ENCODE peak calls at places on chromosome 3, in four cellular contexts. One of them, this sample, is unnamed.

GRCh38 chr3:188819939-188820338 is 351.8 kb upstream of the TPRG1 start:
- DNase-seq in IMR-90: peak; percentile 35
- DNase-seq in RWPE2: no peak
- DNase-seq in heart left ventricle: no peak
- DNase-seq in this sample: no peak

GRCh38 chr3:12303532-12303931 is 14.7 kb downstream of the PPARG start:
- DNase-seq in IMR-90: peak; percentile 98
- DNase-seq in RWPE2: no peak
- DNase-seq in heart left ventricle: no peak
- DNase-seq in this sample: no peak

GRCh38 chr3:113623324-113623723 is 73.1 kb downstream of the USF3 start:
- DNase-seq in IMR-90: no peak
- DNase-seq in RWPE2: no peak
- DNase-seq in heart left ventricle: no peak
- DNase-seq in this sample: no peak

GRCh38 chr3:106333911-106334618 is 465.3 kb upstream of the CBLB start:
- DNase-seq in IMR-90: peak; percentile 75
- DNase-seq in RWPE2: no peak
- DNase-seq in heart left ventricle: no peak
- DNase-seq in this sample: no peak

GRCh38 chr3:171960159-171960558 is 79.2 kb upstream of the FNDC3B start:
- DNase-seq in IMR-90: no peak
- DNase-seq in RWPE2: no peak
- DNase-seq in heart left ventricle: no peak
- DNase-seq in this sample: no peak

GRCh38 chr3:187064210-187065115 is 74.8 kb downstream of the RPL39L start:
- DNase-seq in IMR-90: peak; percentile 17
- DNase-seq in RWPE2: no peak
- DNase-seq in heart left ventricle: no peak
- DNase-seq in this sample: no peak

GRCh38 chr3:136728918-136729317 is 23.3 kb downstream of the STAG1 start:
- DNase-seq in IMR-90: peak; percentile 67
- DNase-seq in RWPE2: no peak
- DNase-seq in heart left ventricle: no peak
- DNase-seq in this sample: peak; percentile 83

GRCh38 chr3:29751647-29752263 is 470.9 kb downstream of the RBMS3 start:
- DNase-seq in IMR-90: no peak
- DNase-seq in RWPE2: no peak
- DNase-seq in heart left ventricle: peak; percentile 35
- DNase-seq in this sample: no peak

GRCh38 chr3:189172668-189173419 is 1.1 kb downstream of the TPRG1 start:
- DNase-seq in IMR-90: no peak
- DNase-seq in RWPE2: no peak
- DNase-seq in heart left ventricle: no peak
- DNase-seq in this sample: no peak

GRCh38 chr3:23073721-23074300 is 129.3 kb upstream of the UBE2E2 start:
- DNase-seq in IMR-90: no peak
- DNase-seq in RWPE2: no peak
- DNase-seq in heart left ventricle: no peak
- DNase-seq in this sample: no peak

GRCh38 chr3:39407773-39408492 is 1.4 kb downstream of the RPSA start:
- DNase-seq in IMR-90: peak; percentile 29
- DNase-seq in RWPE2: no peak
- DNase-seq in heart left ventricle: no peak
- DNase-seq in this sample: no peak
- H3K4me3 ChIP-seq in IMR-90: peak overlapping the region; percentile 55
- H3K4me3 ChIP-seq in RWPE2: peak overlapping the region; percentile 90
- H3K4me3 ChIP-seq in heart left ventricle: peak overlapping the region; percentile 79
- H3K4me3 ChIP-seq in this sample: peak overlapping the region; percentile 63

GRCh38 chr3:196178993-196179379 is 32.2 kb downstream of the ZDHHC19 start:
- DNase-seq in IMR-90: no peak
- DNase-seq in RWPE2: no peak
- DNase-seq in heart left ventricle: no peak
- DNase-seq in this sample: no peak

GRCh38 chr3:196180346-196180745 is 30.9 kb downstream of the ZDHHC19 start:
- DNase-seq in IMR-90: no peak
- DNase-seq in RWPE2: no peak
- DNase-seq in heart left ventricle: no peak
- DNase-seq in this sample: no peak

GRCh38 chr3:196177967-196178366 is 33.2 kb downstream of the ZDHHC19 start:
- DNase-seq in IMR-90: no peak
- DNase-seq in RWPE2: no peak
- DNase-seq in heart left ventricle: no peak
- DNase-seq in this sample: no peak

GRCh38 chr3:196181127-196181546 is 30.1 kb downstream of the ZDHHC19 start:
- DNase-seq in IMR-90: no peak
- DNase-seq in RWPE2: no peak
- DNase-seq in heart left ventricle: no peak
- DNase-seq in this sample: no peak

DNA sequence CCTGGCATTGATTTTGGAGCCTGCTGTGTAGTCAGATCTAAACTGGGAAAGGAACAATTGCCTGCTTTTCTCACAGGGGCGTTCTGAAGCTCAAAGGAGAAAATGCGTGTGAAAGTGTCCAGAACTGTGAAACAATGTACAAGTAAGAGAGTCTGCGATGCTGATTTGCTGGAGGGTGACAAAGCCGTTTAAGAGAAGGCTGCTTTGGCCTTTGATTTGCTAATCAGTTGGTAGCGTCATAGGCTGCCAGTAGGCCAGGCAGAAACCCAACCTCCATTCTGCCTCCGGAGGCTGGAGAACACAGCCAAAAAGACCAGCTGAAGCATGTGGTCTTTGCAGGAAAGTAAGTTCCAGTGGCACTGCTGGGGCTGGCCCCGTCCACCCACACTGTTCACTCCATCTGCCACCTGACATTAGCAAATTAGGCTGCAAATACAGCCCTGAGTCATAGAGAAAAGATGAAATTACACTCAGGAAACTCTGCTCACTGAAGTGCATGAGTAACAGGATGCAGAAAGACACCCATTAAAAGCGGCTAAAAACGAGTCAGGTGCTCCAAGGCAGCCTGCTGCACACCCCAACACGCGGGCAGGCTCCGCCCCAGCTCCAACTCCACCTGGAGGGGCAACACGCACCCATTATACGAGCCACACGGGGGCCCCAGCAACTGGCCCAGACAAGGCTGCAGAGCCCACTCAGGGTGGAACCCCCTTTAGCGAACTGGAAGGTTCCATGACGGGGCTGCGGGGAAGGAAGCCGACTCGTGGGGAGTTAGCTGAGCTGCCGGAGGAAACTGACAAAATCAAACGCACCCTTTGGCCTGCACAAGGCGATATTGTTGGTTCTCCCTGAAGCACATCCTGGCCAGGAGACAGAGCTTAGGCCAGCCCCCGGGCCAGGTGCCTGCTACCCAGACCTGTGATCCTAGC is 31.6 kb downstream of the ZDHHC19 start:
- DNase-seq in IMR-90: peak; percentile 77
- DNase-seq in RWPE2: no peak
- DNase-seq in heart left ventricle: no peak
- DNase-seq in this sample: no peak
- H3K27ac ChIP-seq in IMR-90: no peak overlapping the region
- H3K27ac ChIP-seq in RWPE2: peak overlapping the region; percentile 1
- H3K27ac ChIP-seq in heart left ventricle: no peak overlapping the region
- H3K27ac ChIP-seq in this sample: no peak overlapping the region

DNA sequence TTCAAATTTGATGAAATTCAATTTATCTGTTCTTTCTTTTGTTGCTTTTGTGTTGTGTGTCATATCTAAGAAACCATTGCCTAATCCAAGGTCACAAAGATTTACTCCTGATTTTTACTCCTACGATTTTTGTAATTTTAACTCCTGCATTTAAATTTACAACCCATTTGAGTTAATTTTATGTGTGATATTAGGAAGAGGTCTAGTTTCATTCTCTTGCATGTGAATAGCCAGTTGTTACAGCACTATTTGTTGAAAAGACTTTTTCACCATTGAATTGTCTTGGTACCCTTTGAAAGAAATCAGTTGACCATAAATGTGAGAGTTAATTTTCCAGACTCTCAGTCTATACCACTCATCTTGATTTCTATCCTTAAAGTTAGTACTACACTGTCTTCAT is 23.9 kb downstream of the CRTAP start:
- DNase-seq in IMR-90: no peak
- DNase-seq in RWPE2: no peak
- DNase-seq in heart left ventricle: no peak
- DNase-seq in this sample: no peak
- H3K36me3 ChIP-seq in IMR-90: peaks cover 18% of the 10 kb centered on the region
- H3K36me3 ChIP-seq in RWPE2: peaks cover 69% of the 10 kb centered on the region
- H3K36me3 ChIP-seq in heart left ventricle: peaks cover 4% of the 10 kb centered on the region
- H3K36me3 ChIP-seq in this sample: peaks cover 59% of the 10 kb centered on the region

GRCh38 chr3:197178998-197179397 is 119.4 kb downstream of the DLG1 start:
- DNase-seq in IMR-90: no peak
- DNase-seq in RWPE2: no peak
- DNase-seq in heart left ventricle: no peak
- DNase-seq in this sample: no peak
- H3K4me3 ChIP-seq in IMR-90: no peak overlapping the region
- H3K4me3 ChIP-seq in RWPE2: no peak overlapping the region
- H3K4me3 ChIP-seq in heart left ventricle: no peak overlapping the region
- H3K4me3 ChIP-seq in this sample: no peak overlapping the region

This sample was measured in SJSA1.